ENCODE peak calls at places on chromosome 14, in eight cellular contexts. O is glutamatergic neuron, S is choroid plexus epithelial cell, P is T-helper 9 cell, E is IMR-90, J is COR-L47, Q is amniotic stem cell, F is HTR-8/SVneo. V is an unnamed sample.
A peak's percentile ranks its signal among the peaks of the same experiment; 100 is the strongest.

GRCh38 chr14:63483315-63483714 is 59.9 kb downstream of the PPP2R5E start:
- DNase-seq in P (no peak), Q (no peak), E (no peak), S (no peak), F (no peak), J (no peak), O (no peak), V (no peak)

GRCh38 chr14:80781968-80782367 is 159.6 kb downstream of the CEP128 start:
- DNase-seq in P (no peak), S (peak; percentile 53), O (no peak), Q (no peak), J (no peak), E (peak; percentile 47), F (no peak), V (no peak)

GRCh38 chr14:105022276-105022670 is 1.4 kb upstream of the CDCA4 start:
- DNase-seq in F (no peak), Q (no peak), P (no peak), O (no peak), J (no peak), E (no peak), S (no peak), V (no peak)

GRCh38 chr14:87992720-87993484 is at the start of gene GALC:
- DNase-seq in S (peak; percentile 93), Q (peak; percentile 73), P (peak; percentile 93), J (peak; percentile 90), O (peak; percentile 97), F (peak; percentile 54), E (peak; percentile 89), V (peak; percentile 78)

GRCh38 chr14:81859071-81859470 is 325.4 kb upstream of the SEL1L start:
- DNase-seq in O (no peak), P (no peak), Q (no peak), E (no peak), F (no peak), S (no peak), J (no peak), V (no peak)

GRCh38 chr14:105474478-105475268 is at the start of gene CRIP2:
- DNase-seq in E (peak; percentile 10), Q (no peak), S (no peak), O (peak; percentile 65), P (peak; percentile 52), F (peak; percentile 57), J (peak; percentile 86), V (no peak)

GRCh38 chr14:67187826-67188225 is 1.4 kb upstream of the GARIN2 start:
- DNase-seq in E (peak; percentile 86), J (no peak), P (no peak), F (peak; percentile 58), O (no peak), Q (no peak), S (peak; percentile 90), V (no peak)

GRCh38 chr14:95609398-95609990 is 74.6 kb downstream of the GLRX5 start:
- DNase-seq in S (peak; percentile 37), Q (no peak), F (peak; percentile 20), J (peak; percentile 86), E (peak; percentile 23), P (no peak), O (peak; percentile 64), V (no peak)

GRCh38 chr14:55233591-55233990 is 37.6 kb upstream of the FBXO34 start:
- DNase-seq in F (no peak), Q (no peak), E (no peak), S (no peak), J (no peak), P (no peak), O (no peak), V (no peak)

GRCh38 chr14:32784408-32784807 is 154.3 kb upstream of the NPAS3 start:
- DNase-seq in E (no peak), J (no peak), O (no peak), F (no peak), Q (no peak), S (no peak), P (no peak), V (no peak)

GRCh38 chr14:102927878-102928411 is 5.5 kb downstream of the AMN start:
- DNase-seq in E (no peak), F (no peak), J (no peak), Q (no peak), P (no peak), O (no peak), S (peak; percentile 22), V (no peak)

GRCh38 chr14:71206766-71207371 is 299.6 kb downstream of the PCNX1 start:
- DNase-seq in O (no peak), Q (peak; percentile 74), E (peak; percentile 85), F (peak; percentile 84), S (peak; percentile 80), J (no peak), P (no peak), V (no peak)

GRCh38 chr14:33730163-33730562 is 220.7 kb downstream of the EGLN3 start:
- DNase-seq in S (no peak), Q (no peak), F (no peak), P (no peak), J (no peak), O (no peak), E (no peak), V (no peak)

GRCh38 chr14:23294734-23295561 is 7.7 kb downstream of the PPP1R3E start:
- DNase-seq in O (peak; percentile 41), P (peak; percentile 43), F (no peak), E (peak; percentile 51), J (peak; percentile 54), S (peak; percentile 66), Q (peak; percentile 47), V (no peak)

GRCh38 chr14:99982449-99983250 is 82.6 kb upstream of the EVL start:
- DNase-seq in P (peak; percentile 49), Q (no peak), S (peak; percentile 82), F (peak; percentile 66), J (peak; percentile 49), O (peak; percentile 57), E (peak; percentile 74), V (peak; percentile 44)

GRCh38 chr14:101195309-101195724 is 291.8 kb upstream of the RTL1 start:
- DNase-seq in O (no peak), J (no peak), E (no peak), Q (no peak), S (no peak), F (no peak), P (no peak), V (no peak)

GRCh38 chr14:93395227-93395626 is 35.5 kb upstream of the UNC79 start:
- DNase-seq in S (no peak), O (no peak), E (no peak), F (no peak), Q (no peak), P (no peak), J (no peak), V (no peak)

GRCh38 chr14:90743826-90744225 is 72.4 kb downstream of the TTC7B start:
- DNase-seq in S (no peak), Q (no peak), J (no peak), F (no peak), E (no peak), P (no peak), O (no peak), V (no peak)

GRCh38 chr14:64421166-64421565 is 33.0 kb downstream of the MTHFD1 start:
- DNase-seq in F (peak; percentile 100), P (no peak), O (no peak), E (peak; percentile 73), J (no peak), S (peak; percentile 89), Q (peak; percentile 32), V (no peak)

GRCh38 chr14:85085981-85086380 is 444.0 kb upstream of the FLRT2 start:
- DNase-seq in J (no peak), E (no peak), S (no peak), P (no peak), F (no peak), O (no peak), Q (no peak), V (no peak)

GRCh38 chr14:70011098-70011497 is 131.9 kb downstream of the SMOC1 start:
- DNase-seq in O (no peak), J (no peak), P (no peak), E (no peak), Q (no peak), S (no peak), F (no peak), V (no peak)

GRCh38 chr14:92898732-92899131 is 24.2 kb upstream of the CHGA start:
- DNase-seq in Q (no peak), O (no peak), E (no peak), P (no peak), F (no peak), S (no peak), J (peak; percentile 27), V (no peak)

GRCh38 chr14:61659582-61659981 is 35.7 kb upstream of the HIF1A start:
- DNase-seq in J (no peak), O (no peak), P (no peak), S (peak; percentile 45), E (peak; percentile 18), Q (no peak), F (no peak), V (no peak)

GRCh38 chr14:99579903-99580570 is 24.0 kb downstream of the CCDC85C start:
- DNase-seq in P (no peak), F (peak; percentile 87), S (no peak), E (peak; percentile 77), Q (peak; percentile 9), O (no peak), J (no peak), V (no peak)

GRCh38 chr14:31229638-31230229 is 22.1 kb upstream of the HECTD1 start:
- DNase-seq in Q (peak; percentile 70), E (peak; percentile 98), P (no peak), O (no peak), S (peak; percentile 98), J (peak; percentile 18), F (peak; percentile 96), V (no peak)

GRCh38 chr14:68637106-68638021 is 155.5 kb downstream of the ZFP36L1 start:
- DNase-seq in F (no peak), J (no peak), S (peak; percentile 46), O (no peak), E (peak; percentile 58), Q (no peak), P (no peak), V (no peak)

GRCh38 chr14:85421166-85421877 is 108.6 kb upstream of the FLRT2 start:
- DNase-seq in Q (no peak), O (no peak), P (no peak), S (peak; percentile 86), E (peak; percentile 83), F (peak; percentile 20), J (no peak), V (no peak)

GRCh38 chr14:104295681-104296387 is 157.4 kb downstream of the KIF26A start:
- DNase-seq in E (no peak), F (no peak), P (no peak), O (peak; percentile 18), J (no peak), S (no peak), Q (no peak), V (no peak)

GRCh38 chr14:67765192-67765834 is 51.1 kb downstream of the ZFYVE26 start:
- DNase-seq in F (no peak), S (no peak), O (no peak), J (no peak), P (no peak), Q (no peak), E (no peak), V (no peak)

GRCh38 chr14:53888535-53889386 is 67.9 kb downstream of the BMP4 start:
- DNase-seq in S (no peak), E (no peak), Q (no peak), P (no peak), F (no peak), O (no peak), J (no peak), V (no peak)

GRCh38 chr14:53356361-53357150 is 203.4 kb upstream of the DDHD1 start:
- DNase-seq in Q (no peak), P (no peak), F (no peak), E (peak; percentile 44), O (no peak), J (no peak), S (peak; percentile 47), V (no peak)

GRCh38 chr14:87148655-87149054 is 844.3 kb downstream of the GALC start:
- DNase-seq in E (no peak), P (no peak), J (no peak), Q (no peak), O (no peak), F (no peak), S (no peak), V (no peak)

GRCh38 chr14:99175331-99176155 is 96.5 kb downstream of the BCL11B start:
- DNase-seq in Q (no peak), O (no peak), J (no peak), E (no peak), P (no peak), S (no peak), F (no peak), V (no peak)

GRCh38 chr14:31180299-31181051 is 27.1 kb downstream of the HECTD1 start:
- DNase-seq in O (no peak), J (no peak), S (no peak), Q (no peak), P (no peak), F (no peak), E (no peak), V (no peak)